ENCODE peak calls at places on chromosomes 11 and 22, in five cellular contexts. I is right lobe of liver; R is brain microvascular endothelial cell; L is CD4-positive, CD25-positive, alpha-beta regulatory T cell; S is psoas muscle. Y is an unnamed sample.

GRCh38 chr11:126636911-126637799 is 281.7 kb downstream of the ST3GAL4 start:
- DNase-seq in S (no peak), I (no peak), R (peak; percentile 52), L (no peak), Y (no peak)

GRCh38 chr22:31901388-31902137 is 42.8 kb upstream of the YWHAH start:
- DNase-seq in S (no peak), R (no peak), L (no peak), I (no peak), Y (no peak)

GRCh38 chr22:46829140-46829891 is 66.9 kb downstream of the TBC1D22A start:
- DNase-seq in I (no peak), R (peak; percentile 78), L (no peak), S (no peak), Y (no peak)

GRCh38 chr22:38228873-38229740 is 27.3 kb downstream of the MAFF start:
- DNase-seq in R (peak; percentile 70), L (no peak), S (peak; percentile 74), I (no peak), Y (no peak)

GRCh38 chr11:130849215-130849568 is 67.1 kb downstream of the SNX19 start:
- DNase-seq in R (no peak), L (no peak), I (no peak), S (no peak), Y (no peak)

GRCh38 chr11:86069408-86070086 is 663 bp upstream of the PICALM start:
- DNase-seq in L (no peak), S (no peak), I (no peak), R (peak; percentile 94), Y (no peak)

GRCh38 chr11:77001524-77001923 is 32.7 kb upstream of the B3GNT6 start:
- DNase-seq in S (no peak), L (no peak), R (no peak), I (no peak), Y (no peak)

GRCh38 chr22:40620464-40621046 is 16.0 kb downstream of the MRTFA start:
- DNase-seq in I (no peak), S (no peak), R (peak; percentile 46), L (no peak), Y (no peak)

GRCh38 chr11:76234704-76235232 is 28.5 kb upstream of the WNT11 start:
- DNase-seq in L (no peak), S (peak; percentile 77), I (peak; percentile 60), R (no peak), Y (no peak)

GRCh38 chr11:87722756-87723599 is 452.3 kb downstream of the RAB38 start:
- DNase-seq in L (peak; percentile 5), I (no peak), R (peak; percentile 7), S (no peak), Y (no peak)

GRCh38 chr22:31944700-31945477 is 554 bp downstream of the YWHAH start:
- DNase-seq in I (no peak), L (peak; percentile 35), S (peak; percentile 80), R (no peak), Y (peak; percentile 27)

GRCh38 chr11:17864478-17864941 is 129.9 kb downstream of the KCNC1 start:
- DNase-seq in L (peak; percentile 9), I (no peak), R (no peak), S (no peak), Y (no peak)

GRCh38 chr11:111135101-111135500 is 110.4 kb upstream of the POU2AF2 start:
- DNase-seq in I (no peak), R (no peak), L (no peak), S (no peak), Y (no peak)

GRCh38 chr11:30128269-30128932 is 102.4 kb upstream of the FSHB start:
- DNase-seq in R (peak; percentile 56), L (peak; percentile 1), S (no peak), I (no peak), Y (no peak)

GRCh38 chr11:63765688-63766241 is 2.8 kb downstream of the ZFTA start:
- DNase-seq in S (peak; percentile 55), R (no peak), L (no peak), I (peak; percentile 61), Y (peak; percentile 9)

GRCh38 chr22:28608546-28608945 is 71.1 kb downstream of the TTC28 start:
- DNase-seq in L (no peak), S (no peak), I (no peak), R (no peak), Y (no peak)

GRCh38 chr11:35145249-35145648 is 6.3 kb downstream of the CD44 start:
- DNase-seq in L (no peak), I (peak; percentile 56), S (peak; percentile 55), R (peak; percentile 81), Y (peak; percentile 81)

GRCh38 chr22:39292561-39293074 is 26.8 kb downstream of the RPL3 start:
- DNase-seq in L (no peak), R (peak; percentile 96), S (peak; percentile 90), I (peak; percentile 95), Y (no peak)

GRCh38 chr22:39488563-39489083 is 13.5 kb upstream of the MIEF1 start:
- DNase-seq in I (no peak), L (no peak), S (peak; percentile 51), R (no peak), Y (no peak)

GRCh38 chr11:93089474-93090102 is 108.2 kb downstream of the SLC36A4 start:
- DNase-seq in R (peak; percentile 60), S (no peak), I (no peak), L (peak; percentile 9), Y (no peak)

GRCh38 chr11:8273281-8273680 is 9.6 kb upstream of the LMO1 start:
- DNase-seq in I (no peak), R (no peak), S (no peak), L (no peak), Y (no peak)

GRCh38 chr11:113690619-113691569 is 15.2 kb downstream of the TMPRSS5 start:
- DNase-seq in S (peak; percentile 68), R (peak; percentile 69), L (no peak), I (no peak), Y (no peak)

GRCh38 chr22:18110194-18110943 is at the start of gene TUBA8:
- DNase-seq in I (peak; percentile 68), R (peak; percentile 14), L (peak; percentile 14), S (peak; percentile 89), Y (peak; percentile 85)

GRCh38 chr22:17664414-17665045 is 26.0 kb downstream of the BCL2L13 start:
- DNase-seq in I (peak; percentile 87), R (no peak), L (no peak), S (no peak), Y (no peak)

GRCh38 chr22:20131593-20131855 is at the start of gene ZDHHC8:
- DNase-seq in R (no peak), S (no peak), I (no peak), L (peak; percentile 45), Y (peak; percentile 56)

GRCh38 chr11:92960886-92961285 is 8.6 kb upstream of the MTNR1B start:
- DNase-seq in R (no peak), S (no peak), L (no peak), I (no peak), Y (no peak)

GRCh38 chr11:7672960-7673723 is at the start of gene CYB5R2:
- DNase-seq in S (peak; percentile 82), I (no peak), R (no peak), L (no peak), Y (peak; percentile 46)

GRCh38 chr11:119446871-119447663 is 24.1 kb upstream of the THY1 start:
- DNase-seq in S (no peak), L (no peak), I (no peak), R (no peak), Y (no peak)

GRCh38 chr11:63917685-63918523 is 940 bp upstream of the RCOR2 start:
- DNase-seq in R (no peak), L (peak; percentile 49), I (no peak), S (peak; percentile 88), Y (no peak)

GRCh38 chr22:36625102-36625501 is 78.5 kb downstream of the CACNG2 start:
- DNase-seq in I (no peak), L (no peak), S (no peak), R (no peak), Y (no peak)

GRCh38 chr22:36629320-36629719 is 74.2 kb downstream of the CACNG2 start:
- DNase-seq in S (no peak), I (no peak), R (no peak), L (no peak), Y (no peak)

DNA sequence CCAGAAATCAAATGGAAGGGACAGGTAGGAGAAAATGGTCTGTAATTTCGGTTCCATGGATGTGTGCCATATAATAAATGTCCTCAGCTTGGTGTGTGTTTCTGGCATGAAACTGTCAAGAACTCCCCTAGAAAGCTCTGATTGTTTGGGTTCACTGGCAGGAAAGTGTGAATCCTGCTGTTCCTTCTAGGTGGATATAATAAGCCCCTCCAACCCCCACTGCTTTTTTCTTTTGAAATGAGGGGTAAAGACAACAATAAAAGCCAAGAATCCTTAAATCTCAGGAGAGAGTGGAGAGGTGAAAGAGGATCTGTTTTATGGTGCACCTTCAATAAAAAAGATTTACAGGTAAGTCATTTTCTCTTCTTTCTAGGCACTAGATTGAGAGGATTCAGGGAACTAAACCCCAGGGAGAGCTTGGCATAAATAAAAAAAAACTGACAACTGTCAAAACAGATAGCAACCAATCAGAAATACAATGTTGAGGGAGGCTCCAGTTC is 74.9 kb downstream of the CACNG2 start:
- DNase-seq in L (no peak), R (no peak), I (no peak), S (no peak), Y (no peak)
- H3K36me3 ChIP-seq in L (no peaks in the 10 kb centered on the region), R (no peaks in the 10 kb centered on the region), I (no peaks in the 10 kb centered on the region), S (no peaks in the 10 kb centered on the region), Y (no peaks in the 10 kb centered on the region)

GRCh38 chr11:122159861-122160260 is 43.8 kb upstream of the BLID start:
- DNase-seq in R (no peak), S (no peak), L (no peak), I (no peak), Y (no peak)
- H3K36me3 ChIP-seq in R (peaks cover 87% of the 10 kb centered on the region), S (no peaks in the 10 kb centered on the region), L (no peaks in the 10 kb centered on the region), I (no peaks in the 10 kb centered on the region), Y (no peaks in the 10 kb centered on the region)

GRCh38 chr11:596374-596773 is 19.4 kb downstream of the IRF7 start:
- DNase-seq in S (no peak), L (no peak), I (no peak), R (no peak), Y (no peak)

GRCh38 chr11:593347-593746 is 17.1 kb downstream of the PHRF1 start:
- DNase-seq in S (no peak), L (no peak), I (no peak), R (no peak), Y (no peak)

GRCh38 chr11:595400-595799 is 19.1 kb downstream of the PHRF1 start:
- DNase-seq in I (no peak), S (no peak), L (no peak), R (no peak), Y (no peak)

GRCh38 chr11:598005-598680 is 17.6 kb downstream of the IRF7 start:
- DNase-seq in S (no peak), I (no peak), L (no peak), R (no peak), Y (no peak)

DNA sequence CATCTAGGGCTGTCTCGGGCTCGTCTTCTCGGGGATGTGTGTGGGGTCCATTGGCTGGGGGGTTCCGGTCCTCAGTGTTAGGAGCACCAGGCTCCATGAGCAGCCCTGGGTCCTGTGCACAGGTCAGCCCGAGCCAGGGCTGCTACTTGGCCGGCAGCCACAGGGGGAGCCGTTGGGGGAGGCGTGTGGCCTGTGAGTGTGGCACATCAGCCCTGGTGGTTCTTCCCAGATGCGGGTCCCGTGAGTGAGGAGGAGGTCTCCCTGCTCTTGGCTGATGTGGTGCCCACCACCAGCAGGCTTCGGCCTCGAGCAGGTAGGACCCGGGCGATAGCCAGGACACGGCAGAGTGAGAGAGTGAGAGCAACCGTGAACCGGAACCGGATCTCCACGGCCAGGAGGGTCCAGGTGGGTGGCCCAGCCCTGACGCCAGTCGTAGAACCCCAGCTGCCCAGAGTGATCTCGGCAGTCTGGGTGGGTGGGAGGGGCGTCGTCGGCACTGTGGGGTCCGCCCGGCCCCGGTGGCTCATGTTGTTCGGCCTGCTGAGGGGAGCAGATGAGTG is 18.5 kb downstream of the IRF7 start:
- DNase-seq in I (no peak), L (no peak), S (no peak), R (no peak), Y (no peak)
- H3K36me3 ChIP-seq in I (peaks cover 72% of the 10 kb centered on the region), L (peaks cover 83% of the 10 kb centered on the region), S (peaks cover 5% of the 10 kb centered on the region), R (peaks cover 69% of the 10 kb centered on the region), Y (peaks cover 47% of the 10 kb centered on the region)

GRCh38 chr11:61120865-61121831 is 18.9 kb downstream of the CD5 start:
- DNase-seq in S (no peak), L (peak; percentile 62), I (no peak), R (no peak), Y (no peak)
- H3K36me3 ChIP-seq in S (no peaks in the 10 kb centered on the region), L (peaks cover 93% of the 10 kb centered on the region), I (no peaks in the 10 kb centered on the region), R (no peaks in the 10 kb centered on the region), Y (no peaks in the 10 kb centered on the region)